ENCODE peak calls at places on chromosome 1, in four cellular contexts. B, A, Z and U are unnamed samples.

GRCh38 chr1:204359474-204360255 is at the start of gene PLEKHA6:
- DNase-seq in B (peak), A (peak), Z (no peak), U (peak)

GRCh38 chr1:159598196-159598595 is 10.6 kb downstream of the APCS start:
- DNase-seq in B (peak), A (peak), Z (no peak), U (peak)

GRCh38 chr1:223249854-223250631 is 107.0 kb upstream of the TLR5 start:
- DNase-seq in B (no peak), A (no peak), Z (no peak), U (no peak)

GRCh38 chr1:58754683-58755467 is 29.0 kb downstream of the JUN start:
- DNase-seq in B (no peak), A (no peak), Z (peak), U (peak)

GRCh38 chr1:75811211-75811981 is 14.7 kb downstream of the MSH4 start:
- DNase-seq in B (peak), A (no peak), Z (no peak), U (peak)

GRCh38 chr1:213252026-213252425 is 201.0 kb downstream of the RPS6KC1 start:
- DNase-seq in B (peak), A (no peak), Z (no peak), U (no peak)

GRCh38 chr1:114234408-114235119 is 80.9 kb upstream of the SYT6 start:
- DNase-seq in B (no peak), A (no peak), Z (no peak), U (no peak)

GRCh38 chr1:51926171-51926812 is 47.8 kb upstream of the NRDC start:
- DNase-seq in B (peak), A (no peak), Z (no peak), U (peak)

GRCh38 chr1:94925561-94926364 is 1.1 kb downstream of the CNN3 start:
- DNase-seq in B (peak), A (peak), Z (no peak), U (peak)

GRCh38 chr1:109535971-109536491 is 3.6 kb upstream of the GPR61 start:
- DNase-seq in B (no peak), A (no peak), Z (no peak), U (no peak)

GRCh38 chr1:45995298-45995697 is 137.1 kb downstream of the PIK3R3 start:
- DNase-seq in B (no peak), A (no peak), Z (no peak), U (peak)

GRCh38 chr1:245718123-245718522 is 563.3 kb downstream of the KIF26B start:
- DNase-seq in B (no peak), A (no peak), Z (no peak), U (no peak)

GRCh38 chr1:1678581-1679380 is 13.8 kb downstream of the SLC35E2B start:
- DNase-seq in B (no peak), A (no peak), Z (peak), U (no peak)

GRCh38 chr1:117573386-117574040 is 32.3 kb upstream of the TENT5C start:
- DNase-seq in B (peak), A (no peak), Z (no peak), U (peak)

GRCh38 chr1:3169621-3170356 is 100.8 kb downstream of the PRDM16 start:
- DNase-seq in B (no peak), A (no peak), Z (no peak), U (no peak)